ENCODE peak calls at places on chromosomes 1 and 21, in six cellular contexts. L is HEK293T; I is uterus; C is activated naive CD4-positive, alpha-beta T cell; W is SW 1271; R is cortex of kidney. Z is an unnamed sample.

GRCh38 chr1:22714455-22714854 is 3.8 kb downstream of the EPHB2 start:
- DNase-seq in C (no peak), R (no peak), L (no peak), W (no peak), I (no peak), Z (no peak)

GRCh38 chr1:212699839-212700596 is at the start of gene BATF3:
- DNase-seq in L (no peak), R (no peak), C (peak), I (peak), W (peak), Z (no peak)

GRCh38 chr1:186325239-186325638 is 49.8 kb downstream of the TPR start:
- DNase-seq in W (peak), L (no peak), R (no peak), I (no peak), C (no peak), Z (peak)

GRCh38 chr1:64540265-64540791 is 70.4 kb downstream of the CACHD1 start:
- DNase-seq in W (no peak), C (no peak), L (no peak), I (no peak), R (no peak), Z (peak)

GRCh38 chr1:22290157-22290556 is 147.3 kb upstream of the WNT4 start:
- DNase-seq in W (no peak), R (no peak), I (no peak), C (no peak), L (no peak), Z (no peak)

GRCh38 chr1:21865943-21866628 is 54.0 kb downstream of the LDLRAD2 start:
- DNase-seq in L (peak), W (no peak), R (no peak), I (no peak), C (no peak), Z (no peak)

GRCh38 chr1:63784489-63785390 is 10.9 kb downstream of the ROR1 start:
- DNase-seq in W (no peak), C (no peak), R (no peak), I (no peak), L (no peak), Z (no peak)

GRCh38 chr1:61117283-61117682 is 34.9 kb downstream of the NFIA start:
- DNase-seq in R (no peak), L (no peak), W (no peak), C (no peak), I (no peak), Z (no peak)

GRCh38 chr1:203870256-203870655 is 8.9 kb downstream of the SNRPE start:
- DNase-seq in L (no peak), W (no peak), R (no peak), C (no peak), I (no peak), Z (peak)

GRCh38 chr1:227757781-227758180 is 22.5 kb downstream of the SNAP47 start:
- DNase-seq in R (no peak), W (no peak), L (no peak), C (no peak), I (peak), Z (no peak)

GRCh38 chr1:16387201-16388185 is 20.5 kb downstream of the SZRD1 start:
- DNase-seq in L (no peak), I (no peak), W (no peak), R (no peak), C (no peak), Z (peak)

GRCh38 chr1:37718901-37719571 is 26.7 kb downstream of the CDCA8 start:
- DNase-seq in W (no peak), I (no peak), C (no peak), R (no peak), L (no peak), Z (no peak)

GRCh38 chr1:103561612-103562395 is 9.6 kb upstream of the AMY2B start:
- DNase-seq in W (no peak), C (no peak), I (no peak), L (no peak), R (no peak), Z (peak)

GRCh38 chr1:112957133-112957812 is 1.3 kb upstream of the SLC16A1 start:
- DNase-seq in C (no peak), L (peak), R (no peak), I (peak), W (peak), Z (peak)

GRCh38 chr1:173149887-173150286 is 57.2 kb downstream of the TNFSF4 start:
- DNase-seq in W (no peak), R (no peak), L (no peak), C (no peak), I (no peak), Z (peak)

GRCh38 chr1:8740034-8740449 is 77.4 kb downstream of the RERE start:
- DNase-seq in I (no peak), L (no peak), R (no peak), C (no peak), W (peak), Z (peak)

GRCh38 chr1:244104309-244105060 is 53.4 kb downstream of the ZBTB18 start:
- DNase-seq in C (no peak), I (no peak), L (no peak), R (no peak), W (no peak), Z (peak)

GRCh38 chr21:32089771-32090170 is 189.1 kb downstream of the MIS18A start:
- DNase-seq in I (no peak), W (no peak), R (no peak), C (no peak), L (no peak), Z (no peak)

GRCh38 chr1:243505986-243506689 is 250.3 kb downstream of the SDCCAG8 start:
- DNase-seq in W (no peak), L (no peak), C (no peak), I (no peak), R (no peak), Z (peak)

GRCh38 chr1:72623299-72623708 is 341.0 kb upstream of the NEGR1 start:
- DNase-seq in C (no peak), I (no peak), L (peak), R (no peak), W (peak), Z (peak)

GRCh38 chr1:195714248-195714647 is 894.0 kb downstream of the KCNT2 start:
- DNase-seq in W (no peak), L (no peak), C (no peak), I (no peak), R (no peak), Z (peak)

GRCh38 chr1:115768549-115768948 is at the start of gene CASQ2:
- DNase-seq in W (no peak), R (no peak), I (no peak), L (no peak), C (no peak), Z (no peak)

GRCh38 chr1:109327285-109327684 is 20.5 kb upstream of the MYBPHL start:
- DNase-seq in W (no peak), L (no peak), C (no peak), R (no peak), I (no peak), Z (peak)

GRCh38 chr1:67126111-67126746 is 8.5 kb downstream of the C1orf141 start:
- DNase-seq in I (no peak), L (no peak), R (no peak), C (no peak), W (no peak), Z (peak)

GRCh38 chr1:24351918-24352637 is 32.9 kb downstream of the GRHL3 start:
- DNase-seq in I (no peak), C (peak), L (no peak), R (no peak), W (no peak), Z (peak)

GRCh38 chr1:118688891-118689290 is 299.3 kb downstream of the TBX15 start:
- DNase-seq in C (no peak), L (no peak), R (no peak), W (no peak), I (no peak), Z (no peak)

Z was measured in fibroblast of pulmonary artery.